ENCODE peak calls at places on chromosomes 4 and X, in seven cellular contexts. A is heart left ventricle; D is T follicular helper cell; G is MCF 10A; B is activated T-helper 9 cell treated with anti-CD3 and anti-CD28 coated beads, Interleukin-2, amount 50 U/mL, for 16 hours; J is HT1080; W is LoVo. H is an unnamed sample.

GRCh38 chr4:5206391-5206790 is 155.1 kb downstream of the STK32B start:
- DNase-seq in A (peak), D (no peak), G (peak), B (no peak), J (peak), W (no peak), H (peak)

GRCh38 chr4:17310269-17310652 is 201.6 kb downstream of the QDPR start:
- DNase-seq in A (no peak), D (no peak), G (no peak), B (no peak), J (peak), W (no peak), H (no peak)

GRCh38 chr4:25161599-25161960 is 1.3 kb upstream of the SEPSECS start:
- DNase-seq in A (no peak), D (no peak), G (peak), B (no peak), J (peak), W (no peak), H (no peak)

GRCh38 chrX:44908198-44908597 is 35.2 kb downstream of the KDM6A start:
- DNase-seq in A (no peak), D (no peak), G (peak), B (no peak), J (no peak), W (no peak), H (no peak)

GRCh38 chr4:52655505-52655904 is 3.6 kb downstream of the USP46 start:
- DNase-seq in A (no peak), D (no peak), G (no peak), B (no peak), J (no peak), W (no peak), H (no peak)

GRCh38 chrX:97666890-97667289 is 783.2 kb downstream of the RPA4 start:
- DNase-seq in A (no peak), D (no peak), G (no peak), B (no peak), J (no peak), W (no peak), H (no peak)

GRCh38 chr4:33746979-33747378 is 2497.3 kb downstream of the ARAP2 start:
- DNase-seq in A (no peak), D (no peak), G (peak), B (no peak), J (peak), W (peak), H (no peak)

GRCh38 chrX:153608821-153609220 is 9.9 kb upstream of the CCNQ start:
- DNase-seq in A (no peak), D (no peak), G (no peak), B (no peak), J (no peak), W (no peak), H (no peak)

GRCh38 chr4:37434469-37434868 is 189.9 kb downstream of the NWD2 start:
- DNase-seq in A (no peak), D (no peak), G (peak), B (no peak), J (peak), W (no peak), H (no peak)

GRCh38 chrX:52574416-52575275 is 57.8 kb upstream of the XAGE1B start:
- DNase-seq in A (no peak), D (no peak), G (peak), B (no peak), J (peak), W (peak), H (peak)

GRCh38 chr4:100948911-100949310 is 398.4 kb downstream of the PPP3CA start:
- DNase-seq in A (no peak), D (no peak), G (no peak), B (no peak), J (no peak), W (no peak), H (no peak)

GRCh38 chr4:39637572-39638357 is 900 bp downstream of the SMIM14 start:
- DNase-seq in A (peak), D (no peak), G (peak), B (no peak), J (peak), W (peak), H (peak)

GRCh38 chr4:25862411-25863346 is at the start of gene SEL1L3:
- DNase-seq in A (no peak), D (peak), G (peak), B (peak), J (no peak), W (peak), H (peak)

GRCh38 chr4:1192091-1192492 is 19.7 kb upstream of the SPON2 start:
- DNase-seq in A (peak), D (no peak), G (peak), B (no peak), J (peak), W (peak), H (no peak)

GRCh38 chr4:177393236-177393635 is 49.0 kb downstream of the AGA start:
- DNase-seq in A (no peak), D (no peak), G (no peak), B (no peak), J (no peak), W (no peak), H (no peak)

GRCh38 chr4:118180776-118181175 is 146.5 kb downstream of the NDST3 start:
- DNase-seq in A (no peak), D (no peak), G (peak), B (no peak), J (peak), W (peak), H (no peak)

GRCh38 chr4:81069706-81070331 is 39.3 kb downstream of the BMP3 start:
- DNase-seq in A (peak), D (peak), G (peak), B (peak), J (peak), W (peak), H (peak)